ENCODE peak calls at places on chromosomes 4 and X, in four cellular contexts. T, L, C and B are unnamed samples.

GRCh38 chr4:143606470-143606869 is 93.0 kb downstream of the SMARCA5 start:
- DNase-seq in T (no peak), L (no peak), C (no peak), B (no peak)

GRCh38 chrX:40331766-40332165 is 234.0 kb upstream of the BCOR start:
- DNase-seq in T (no peak), L (no peak), C (no peak), B (no peak)

GRCh38 chrX:16836371-16836770 is 33.8 kb downstream of the RBBP7 start:
- DNase-seq in T (peak), L (no peak), C (peak), B (peak)

GRCh38 chrX:38929966-38930421 is 128.7 kb downstream of the MID1IP1 start:
- DNase-seq in T (no peak), L (no peak), C (peak), B (no peak)

GRCh38 chrX:48910926-48911406 is 480 bp downstream of the SLC35A2 start:
- DNase-seq in T (no peak), L (no peak), C (peak), B (no peak)

GRCh38 chrX:49042581-49043219 is 457 bp downstream of the TFE3 start:
- DNase-seq in T (no peak), L (no peak), C (no peak), B (no peak)

GRCh38 chr4:692771-693554 is 4.0 kb upstream of the SLC49A3 start:
- DNase-seq in T (peak), L (no peak), C (peak), B (no peak)

GRCh38 chr4:124940387-124940786 is 227.9 kb upstream of the ANKRD50 start:
- DNase-seq in T (no peak), L (no peak), C (no peak), B (peak)

GRCh38 chr4:141761926-141762325 is 125.5 kb downstream of the IL15 start:
- DNase-seq in T (no peak), L (no peak), C (no peak), B (no peak)

GRCh38 chr4:35559559-35560365 is 684.6 kb downstream of the ARAP2 start:
- DNase-seq in T (no peak), L (no peak), C (peak), B (no peak)

GRCh38 chr4:135598151-135598550 is 1396.6 kb upstream of the PABPC4L start:
- DNase-seq in T (no peak), L (no peak), C (no peak), B (no peak)

GRCh38 chr4:617644-618330 is 7.6 kb upstream of the PDE6B start:
- DNase-seq in T (no peak), L (no peak), C (no peak), B (no peak)

GRCh38 chrX:107301253-107301652 is 94.8 kb downstream of the DNAAF6 start:
- DNase-seq in T (no peak), L (no peak), C (peak), B (no peak)

GRCh38 chr4:95045429-95045828 is 287.7 kb downstream of the BMPR1B start:
- DNase-seq in T (no peak), L (no peak), C (no peak), B (no peak)

GRCh38 chr4:79442422-79442821 is 34.4 kb upstream of the GK2 start:
- DNase-seq in T (no peak), L (no peak), C (no peak), B (no peak)

GRCh38 chrX:139680356-139680755 is 27.6 kb downstream of the MCF2 start:
- DNase-seq in T (no peak), L (no peak), C (no peak), B (no peak)

GRCh38 chr4:183867247-183867646 is 37.9 kb upstream of the STOX2 start:
- DNase-seq in T (no peak), L (no peak), C (no peak), B (no peak)

GRCh38 chrX:53223068-53223693 is 1.8 kb downstream of the KDM5C start:
- DNase-seq in T (no peak), L (no peak), C (peak), B (no peak)

GRCh38 chr4:14054391-14054790 is 426.9 kb upstream of the BOD1L1 start:
- DNase-seq in T (no peak), L (no peak), C (no peak), B (no peak)

GRCh38 chr4:149676076-149676475 is 139.6 kb downstream of the IQCM start:
- DNase-seq in T (no peak), L (peak), C (no peak), B (no peak)

GRCh38 chrX:103726477-103726876 is 15.8 kb downstream of the TMEM31 start:
- DNase-seq in T (no peak), L (no peak), C (no peak), B (no peak)

GRCh38 chr4:98262431-98262830 is 1.2 kb downstream of the RAP1GDS1 start:
- DNase-seq in T (no peak), L (no peak), C (peak), B (no peak)

GRCh38 chr4:70958681-70959080 is 34.8 kb upstream of the DCK start:
- DNase-seq in T (no peak), L (no peak), C (no peak), B (no peak)

GRCh38 chr4:56999751-57000150 is 21.1 kb downstream of the POLR2B start:
- DNase-seq in T (no peak), L (no peak), C (no peak), B (no peak)

GRCh38 chrX:100964362-100964761 is 5.1 kb upstream of the ARL13A start:
- DNase-seq in T (no peak), L (no peak), C (no peak), B (no peak)

GRCh38 chr4:102696763-102697162 is 64.0 kb downstream of the MANBA start:
- DNase-seq in T (no peak), L (no peak), C (no peak), B (no peak)

GRCh38 chr4:122300776-122301175 is 78.0 kb upstream of the ADAD1 start:
- DNase-seq in T (no peak), L (no peak), C (no peak), B (no peak)

GRCh38 chr4:19614171-19614570 is 637.5 kb upstream of the SLIT2 start:
- DNase-seq in T (no peak), L (no peak), C (no peak), B (no peak)

GRCh38 chr4:19615086-19615689 is 636.5 kb upstream of the SLIT2 start:
- DNase-seq in T (no peak), L (no peak), C (no peak), B (no peak)
- TF ChIP-seq POLR2AphosphoS2 in T (no peak), L (no peak), C (no peak), B (no peak)

DNA sequence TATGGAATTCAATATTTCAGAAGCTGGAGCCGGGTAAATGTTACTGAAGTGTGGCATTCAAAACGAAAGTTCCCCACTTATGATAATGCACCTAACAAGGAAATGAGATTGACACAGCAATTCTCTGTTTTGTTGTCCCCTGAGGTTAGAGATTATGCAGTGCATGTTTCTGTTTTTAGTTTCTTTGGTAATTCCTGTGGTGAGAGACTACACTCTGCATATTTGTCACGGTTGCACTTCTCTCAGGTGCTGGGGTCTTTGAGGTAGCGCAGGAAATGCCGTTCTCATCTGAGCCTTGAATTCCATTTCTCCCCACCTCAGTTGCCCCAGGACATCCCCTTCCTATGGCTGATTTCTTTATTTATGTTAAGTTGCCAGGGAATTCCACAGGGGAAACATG is 15.3 kb upstream of the BEND4 start:
- DNase-seq in T (no peak), L (peak), C (no peak), B (no peak)
- TF ChIP-seq MAX in T (no peak), L (no peak), C (no peak), B (no peak)

DNA sequence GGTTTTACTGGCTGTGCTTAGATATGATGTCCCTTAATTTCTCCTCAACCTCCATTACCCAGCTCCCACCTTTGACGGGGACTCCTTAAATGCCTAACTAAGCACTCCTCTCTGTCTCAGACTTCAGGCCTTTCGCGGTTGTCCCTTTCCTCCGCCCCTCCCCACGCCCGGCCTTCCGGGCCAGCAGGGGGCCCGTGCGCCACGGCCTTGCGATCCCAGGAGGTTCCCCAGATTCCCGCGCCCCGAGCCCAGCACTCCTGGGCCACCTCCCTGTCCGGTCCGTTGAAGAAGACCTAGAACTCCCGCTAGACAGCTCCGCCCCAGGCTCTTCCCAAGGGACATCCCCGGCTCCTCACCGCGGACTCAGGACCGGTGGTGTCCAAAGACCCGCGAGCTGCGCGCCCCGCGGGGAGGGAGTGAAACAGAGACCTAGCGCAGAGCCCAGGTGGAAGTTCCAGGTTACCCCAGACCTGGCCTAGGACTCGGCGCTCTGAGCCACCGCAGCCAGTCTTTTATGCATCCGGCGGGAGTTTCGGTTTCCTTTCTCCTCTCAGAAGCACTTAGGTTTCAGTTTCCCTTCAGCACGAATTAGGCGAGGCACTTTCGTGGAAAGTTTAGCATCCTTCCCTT is at the start of gene DDX60:
- DNase-seq in T (peak), L (peak), C (peak), B (peak)
- TF ChIP-seq CTCF in T (peak), L (no peak), C (peak), B (peak)

DNA sequence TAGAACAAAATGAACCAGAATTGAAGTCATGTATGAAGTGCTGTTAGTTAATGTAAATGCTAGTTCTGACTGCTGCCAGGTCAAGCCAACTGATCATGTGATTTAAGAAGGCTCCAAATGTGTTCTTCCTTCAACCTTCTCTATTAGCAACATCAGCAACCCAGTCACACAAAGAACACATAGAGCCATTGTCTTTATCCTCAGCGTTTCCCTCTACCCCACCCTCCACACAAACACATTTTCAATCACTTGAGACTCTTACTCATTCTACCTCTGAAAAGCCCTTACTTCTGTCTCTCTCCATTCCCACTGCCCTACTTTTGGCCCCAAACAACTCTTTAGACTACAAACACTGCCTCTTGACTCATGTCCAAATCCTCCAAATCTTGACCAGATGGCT is 89.7 kb upstream of the KDR start:
- DNase-seq in T (no peak), L (no peak), C (no peak), B (no peak)
- TF ChIP-seq POLR2AphosphoS2 in T (no peak), L (no peak), C (no peak), B (no peak)